ENCODE peak calls at places on chromosomes 3 and 15, in six cellular contexts. Y, B, J, N, T and F are unnamed samples.

GRCh38 chr3:100047455-100048141 is 66.7 kb downstream of the FILIP1L start:
- DNase-seq in B (no peak), Y (peak; percentile 86), T (no peak), J (peak; percentile 9), N (peak; percentile 98), F (no peak)

GRCh38 chr3:9062570-9062969 is 99.3 kb upstream of the RAD18 start:
- DNase-seq in Y (no peak), B (no peak), T (no peak), N (no peak), J (no peak), F (no peak)

GRCh38 chr3:165128544-165128943 is 50.2 kb upstream of the SI start:
- DNase-seq in J (no peak), Y (peak; percentile 70), T (no peak), N (no peak), B (no peak), F (no peak)

GRCh38 chr3:149473314-149473990 is 1.0 kb upstream of the TM4SF4 start:
- DNase-seq in N (peak; percentile 99), Y (no peak), J (no peak), T (no peak), B (no peak), F (no peak)

GRCh38 chr3:89046661-89047060 is 60.8 kb upstream of the EPHA3 start:
- DNase-seq in J (no peak), T (no peak), N (no peak), B (no peak), Y (no peak), F (no peak)

GRCh38 chr3:72485649-72486048 is 362.6 kb downstream of the SHQ1 start:
- DNase-seq in N (no peak), J (no peak), T (no peak), B (no peak), Y (no peak), F (no peak)

GRCh38 chr15:52805351-52806283 is 15.5 kb upstream of the ONECUT1 start:
- DNase-seq in J (peak; percentile 87), T (peak; percentile 62), B (no peak), Y (no peak), N (no peak), F (no peak)

GRCh38 chr3:58176827-58177489 is 33.8 kb downstream of the DNASE1L3 start:
- DNase-seq in Y (no peak), T (peak; percentile 45), B (no peak), J (no peak), N (no peak), F (no peak)

GRCh38 chr3:55481918-55482495 is 5.1 kb downstream of the WNT5A start:
- DNase-seq in J (peak; percentile 46), N (no peak), B (no peak), Y (no peak), T (peak; percentile 64), F (no peak)

GRCh38 chr3:100184960-100185566 is 70.8 kb upstream of the FILIP1L start:
- DNase-seq in T (no peak), B (no peak), N (no peak), Y (no peak), J (no peak), F (no peak)

GRCh38 chr3:188946837-188947236 is 224.9 kb upstream of the TPRG1 start:
- DNase-seq in T (no peak), N (no peak), Y (no peak), B (no peak), J (no peak), F (no peak)

GRCh38 chr15:101489236-101489632 is 273 bp downstream of the PCSK6 start:
- DNase-seq in N (peak; percentile 16), Y (no peak), T (peak; percentile 67), J (peak; percentile 68), B (no peak), F (no peak)

GRCh38 chr3:170171563-170171962 is 10.0 kb downstream of the PHC3 start:
- DNase-seq in T (no peak), Y (no peak), B (no peak), J (no peak), N (no peak), F (no peak)

GRCh38 chr3:16441306-16441898 is 72.1 kb downstream of the RFTN1 start:
- DNase-seq in Y (no peak), N (no peak), T (no peak), J (no peak), B (no peak), F (no peak)

GRCh38 chr15:75207618-75208500 is 6.2 kb downstream of the C15orf39 start:
- DNase-seq in N (no peak), T (no peak), J (no peak), Y (no peak), B (no peak), F (no peak)

GRCh38 chr3:54322354-54322753 is 200.0 kb downstream of the CACNA2D3 start:
- DNase-seq in Y (peak; percentile 10), J (no peak), N (no peak), B (no peak), T (no peak), F (no peak)

GRCh38 chr3:37861540-37862051 is at the start of gene CTDSPL:
- DNase-seq in J (peak; percentile 82), T (peak; percentile 48), B (no peak), Y (peak; percentile 21), N (peak; percentile 41), F (no peak)

GRCh38 chr15:89003865-89004725 is 84.2 kb upstream of the ABHD2 start:
- DNase-seq in T (peak; percentile 83), J (peak; percentile 78), B (no peak), Y (peak; percentile 41), N (no peak), F (no peak)

GRCh38 chr3:9316881-9317341 is 45.9 kb upstream of the THUMPD3 start:
- DNase-seq in B (no peak), N (no peak), Y (no peak), T (peak; percentile 77), J (peak; percentile 83), F (no peak)

GRCh38 chr3:14144423-14145075 is 19.7 kb downstream of the TMEM43 start:
- DNase-seq in T (peak; percentile 99), J (no peak), B (peak; percentile 94), Y (peak; percentile 96), N (peak; percentile 98), F (peak; percentile 69)

GRCh38 chr3:39362812-39363211 is 20.4 kb upstream of the SLC25A38 start:
- DNase-seq in T (no peak), J (no peak), N (no peak), Y (no peak), B (no peak), F (no peak)

GRCh38 chr15:46956456-46956855 is 760.8 kb upstream of the SEMA6D start:
- DNase-seq in J (no peak), Y (no peak), T (no peak), N (no peak), B (no peak), F (no peak)

GRCh38 chr3:71066849-71067261 is 516.7 kb downstream of the FOXP1 start:
- DNase-seq in J (peak; percentile 24), T (peak; percentile 68), B (no peak), Y (no peak), N (peak; percentile 48), F (peak; percentile 44)

GRCh38 chr3:108401836-108402235 is 105.5 kb downstream of the HHLA2 start:
- DNase-seq in Y (no peak), B (no peak), N (no peak), J (no peak), T (no peak), F (no peak)

GRCh38 chr3:89851974-89852621 is 744.7 kb downstream of the EPHA3 start:
- DNase-seq in J (peak; percentile 86), T (peak; percentile 90), N (peak; percentile 76), B (no peak), Y (peak; percentile 36), F (no peak)

GRCh38 chr3:37591130-37591865 is 270.4 kb upstream of the CTDSPL start:
- DNase-seq in T (no peak), J (no peak), B (no peak), N (no peak), Y (no peak), F (no peak)

GRCh38 chr3:169128579-169128978 is 534.9 kb downstream of the MECOM start:
- DNase-seq in B (no peak), Y (no peak), T (no peak), J (no peak), N (peak; percentile 32), F (no peak)

GRCh38 chr3:57078366-57079220 is 18.1 kb downstream of the SPATA12 start:
- DNase-seq in J (peak; percentile 64), N (peak; percentile 47), Y (peak; percentile 30), B (peak; percentile 8), T (peak; percentile 78), F (no peak)

DNA sequence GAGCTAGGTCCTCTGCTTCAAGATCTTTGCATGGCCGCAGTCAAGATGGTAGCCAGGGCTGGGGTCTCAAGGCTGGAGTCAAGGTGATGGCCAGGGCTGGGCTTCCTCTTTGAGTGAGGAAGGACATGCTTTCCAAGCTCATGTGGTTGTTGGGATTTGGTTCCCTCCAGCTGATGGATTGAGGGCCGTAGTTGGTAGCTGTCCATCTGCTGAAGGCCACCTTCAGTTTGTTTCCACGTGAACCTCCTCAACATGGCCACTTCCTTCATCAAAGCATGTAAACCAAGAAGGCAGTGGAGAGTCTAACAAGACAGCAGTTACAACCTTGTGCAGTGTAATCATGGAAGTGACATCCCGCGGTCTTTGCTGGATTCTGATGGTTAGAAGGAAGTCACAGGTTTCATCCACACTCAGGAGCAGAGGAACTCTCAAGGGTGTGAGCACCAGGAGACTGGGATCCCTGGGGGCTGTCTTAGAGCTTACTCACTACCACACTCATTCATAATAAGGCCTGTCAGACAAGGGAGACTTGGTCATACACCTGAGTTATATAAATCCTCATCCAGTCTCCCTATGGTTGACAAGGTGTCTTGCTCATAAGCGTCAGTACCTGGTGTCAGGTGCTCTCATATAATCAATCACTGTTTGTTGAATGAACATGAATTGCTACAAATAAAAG is 42.1 kb downstream of the ABHD5 start:
- DNase-seq in J (no peak), B (no peak), N (no peak), T (no peak), Y (no peak), F (no peak)
- H3K4me3 ChIP-seq in J (no peak overlapping the region), B (no peak overlapping the region), N (no peak overlapping the region), T (no peak overlapping the region), Y (no peak overlapping the region), F (no peak overlapping the region)

GRCh38 chr3:113744941-113745272 is 1.1 kb downstream of the NAA50 start:
- DNase-seq in B (no peak), T (no peak), Y (no peak), N (no peak), J (no peak), F (no peak)
- H3K4me1 ChIP-seq in B (peaks cover 47% of the 10 kb centered on the region), T (peaks cover 4% of the 10 kb centered on the region), Y (peaks cover 60% of the 10 kb centered on the region), N (peaks cover 47% of the 10 kb centered on the region), J (peaks cover 27% of the 10 kb centered on the region), F (peaks cover 62% of the 10 kb centered on the region)

GRCh38 chr15:57654136-57654845 is 52.2 kb upstream of the POLR2M start:
- DNase-seq in T (no peak), N (no peak), B (no peak), J (no peak), Y (no peak), F (no peak)
- H3K27ac ChIP-seq in T (no peak overlapping the region), N (no peak overlapping the region), B (no peak overlapping the region), J (no peak overlapping the region), Y (no peak overlapping the region), F (no peak overlapping the region)

DNA sequence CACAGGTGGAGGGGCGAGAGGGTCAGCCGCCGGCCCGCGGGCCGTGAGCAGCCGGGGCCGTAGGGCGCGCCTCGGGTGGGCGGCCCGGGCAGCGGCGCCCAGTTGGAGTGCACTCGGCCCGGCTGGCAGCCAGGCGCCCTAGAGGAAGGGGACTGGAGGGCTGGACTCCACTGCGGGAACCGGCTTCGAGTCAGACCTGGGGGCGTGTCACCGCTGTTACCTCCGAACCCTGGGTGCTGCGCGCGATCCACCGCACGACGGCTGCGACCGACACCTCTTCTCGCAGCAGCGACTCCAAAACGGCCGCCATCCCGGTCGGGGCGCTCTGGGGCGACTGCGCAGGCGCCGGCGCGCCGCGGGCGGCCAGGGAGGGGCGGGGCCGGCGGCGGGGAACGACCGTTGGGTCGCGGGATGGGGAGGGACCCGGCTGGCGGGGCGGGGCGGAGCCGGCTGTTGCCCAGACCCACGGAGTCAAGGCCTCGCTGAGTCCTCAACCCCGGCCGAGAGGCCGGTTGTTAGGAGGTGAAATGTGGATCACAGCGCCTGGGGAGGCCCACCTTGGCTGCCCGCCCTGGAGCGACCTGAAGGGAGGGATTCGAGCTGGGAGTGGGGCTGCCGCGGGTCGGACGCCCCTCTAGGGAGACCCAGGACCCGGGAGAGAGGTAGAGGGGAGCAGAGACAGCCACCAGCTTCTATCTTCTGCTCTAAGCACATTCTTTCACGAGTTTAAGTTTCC is at the start of gene CDAN1:
- DNase-seq in T (peak; percentile 86), N (peak; percentile 90), B (peak; percentile 85), Y (peak; percentile 73), J (peak; percentile 92), F (peak; percentile 88)
- H3K4me3 ChIP-seq in T (peak within 1 kb of the TSS; percentile 79), N (peak within 1 kb of the TSS; percentile 97), B (peak within 1 kb of the TSS; percentile 79), Y (peak within 1 kb of the TSS; percentile 86), J (peak within 1 kb of the TSS; percentile 98), F (peak within 1 kb of the TSS; percentile 68)